ENCODE peak calls at places on chromosomes 4 and X, in four cellular contexts. V is EH; M is glutamatergic neuron; S is stimulated activated CD8-positive, alpha-beta memory T cell treated with anti-CD3 and anti-CD28 coated beads, Interleukin-2, amount 100 ng/mL, for 48 hours. J is an unnamed sample.

GRCh38 chr4:140098481-140099132 is 55.4 kb downstream of the MAML3 start:
- DNase-seq in S (no peak), V (peak; percentile 52), M (no peak), J (no peak)

GRCh38 chrX:115449742-115450141 is 111.2 kb upstream of the PLS3 start:
- DNase-seq in S (no peak), V (peak; percentile 48), M (no peak), J (peak; percentile 64)

GRCh38 chrX:48787809-48788471 is 1.6 kb downstream of the GATA1 start:
- DNase-seq in S (no peak), V (no peak), M (no peak), J (no peak)

GRCh38 chrX:107710617-107711391 is 64.8 kb downstream of the TSC22D3 start:
- DNase-seq in V (peak; percentile 93), S (no peak), M (no peak), J (no peak)

GRCh38 chr4:73603854-73604584 is 16.2 kb downstream of the RASSF6 start:
- DNase-seq in S (no peak), V (no peak), M (no peak), J (no peak)

GRCh38 chr4:80367737-80368136 is 32.2 kb downstream of the CFAP299 start:
- DNase-seq in V (peak; percentile 62), S (no peak), M (no peak), J (no peak)

GRCh38 chr4:5710962-5711478 is at the start of gene EVC:
- DNase-seq in M (peak; percentile 74), V (peak; percentile 85), S (no peak), J (peak; percentile 85)

GRCh38 chrX:34873500-34874225 is 68.9 kb upstream of the FAM47B start:
- DNase-seq in M (no peak), S (no peak), V (no peak), J (no peak)

GRCh38 chr4:129094347-129094746 is 1.0 kb upstream of the SCLT1 start:
- DNase-seq in M (no peak), V (no peak), S (no peak), J (no peak)

GRCh38 chr4:123438031-123438430 is 41.4 kb downstream of the SPRY1 start:
- DNase-seq in S (no peak), V (no peak), M (no peak), J (no peak)

GRCh38 chr4:94559351-94559806 is 107.6 kb downstream of the PDLIM5 start:
- DNase-seq in M (no peak), V (peak; percentile 48), S (no peak), J (no peak)

GRCh38 chr4:159117564-159117963 is 14.7 kb downstream of the RAPGEF2 start:
- DNase-seq in V (no peak), M (no peak), S (no peak), J (no peak)

GRCh38 chr4:3413675-3414420 is 27.9 kb upstream of the HGFAC start:
- DNase-seq in M (peak; percentile 22), S (no peak), V (no peak), J (no peak)